ENCODE peak calls at places on chromosomes 11 and 22, in six cellular contexts. I is HEK293T; Y is aorta; C is activated CD4-positive, alpha-beta T cell treated with anti-CD3 and anti-CD28 coated beads, Interleukin-2, amount 50 U/mL, for 24 hours; L is NCI-H510A treated with DMSO at 0.1 percent for 48 hours; D is COR-L47. Q is an unnamed sample.

GRCh38 chr11:128421577-128421976 is 165.8 kb downstream of the ETS1 start:
- DNase-seq in I (no peak), Y (no peak), C (no peak), L (no peak), D (no peak), Q (no peak)

GRCh38 chr22:23305922-23306374 is 125.6 kb downstream of the BCR start:
- DNase-seq in I (no peak), Y (peak), C (no peak), L (peak), D (peak), Q (no peak)

GRCh38 chr11:118984825-118985224 is 13.1 kb upstream of the CENATAC start:
- DNase-seq in I (no peak), Y (no peak), C (no peak), L (no peak), D (no peak), Q (no peak)

GRCh38 chr11:65787649-65788622 is 1.1 kb downstream of the OVOL1 start:
- DNase-seq in I (no peak), Y (no peak), C (no peak), L (no peak), D (no peak), Q (peak)

GRCh38 chr11:44539971-44540370 is 25.5 kb upstream of the CD82 start:
- DNase-seq in I (no peak), Y (no peak), C (no peak), L (peak), D (peak), Q (no peak)

GRCh38 chr11:1292644-1293618 is 16.5 kb downstream of the TOLLIP start:
- DNase-seq in I (no peak), Y (peak), C (no peak), L (no peak), D (no peak), Q (no peak)

GRCh38 chr11:120184946-120185677 is 25.7 kb upstream of the OAF start:
- DNase-seq in I (no peak), Y (peak), C (no peak), L (no peak), D (no peak), Q (no peak)

GRCh38 chr11:17845431-17845881 is 110.9 kb downstream of the KCNC1 start:
- DNase-seq in I (no peak), Y (no peak), C (no peak), L (no peak), D (no peak), Q (no peak)

GRCh38 chr11:94722735-94723134 is 45.4 kb upstream of the AMOTL1 start:
- DNase-seq in I (no peak), Y (no peak), C (no peak), L (no peak), D (no peak), Q (no peak)

GRCh38 chr11:1693327-1694063 is 3.5 kb upstream of the KRTAP5-6 start:
- DNase-seq in I (peak), Y (peak), C (peak), L (no peak), D (peak), Q (peak)

GRCh38 chr11:7657306-7658025 is 15.8 kb downstream of the CYB5R2 start:
- DNase-seq in I (peak), Y (no peak), C (no peak), L (peak), D (no peak), Q (no peak)

GRCh38 chr11:111798279-111798678 is 32.1 kb upstream of the PPP2R1B start:
- DNase-seq in I (no peak), Y (no peak), C (no peak), L (no peak), D (no peak), Q (no peak)

GRCh38 chr11:65316979-65317786 is 2.5 kb downstream of the CDC42EP2 start:
- DNase-seq in I (no peak), Y (peak), C (no peak), L (peak), D (peak), Q (no peak)

GRCh38 chr11:31509412-31510345 is at the start of the genes ELP4 and IMMP1L:
- DNase-seq in I (peak), Y (peak), C (peak), L (peak), D (peak), Q (peak)

GRCh38 chr11:2777871-2778629 is 78.3 kb upstream of the KCNQ1OT1 start:
- DNase-seq in I (no peak), Y (peak), C (no peak), L (no peak), D (peak), Q (no peak)

GRCh38 chr11:116219171-116219635 is 553.6 kb downstream of the BUD13 start:
- DNase-seq in I (no peak), Y (no peak), C (no peak), L (peak), D (peak), Q (no peak)

GRCh38 chr22:45572444-45572843 is 69.8 kb downstream of the FBLN1 start:
- DNase-seq in I (no peak), Y (peak), C (no peak), L (no peak), D (no peak), Q (no peak)

GRCh38 chr22:44217346-44217745 is 36.6 kb downstream of the PARVG start:
- DNase-seq in I (no peak), Y (no peak), C (no peak), L (no peak), D (no peak), Q (no peak)

GRCh38 chr22:40076702-40077645 is 82.2 kb downstream of the FAM83F start:
- DNase-seq in I (no peak), Y (no peak), C (no peak), L (no peak), D (no peak), Q (no peak)

GRCh38 chr11:74330065-74330858 is 18.8 kb upstream of the P4HA3 start:
- DNase-seq in I (no peak), Y (no peak), C (no peak), L (no peak), D (no peak), Q (no peak)

GRCh38 chr22:41603873-41604332 is 14.3 kb upstream of the PMM1 start:
- DNase-seq in I (no peak), Y (no peak), C (no peak), L (no peak), D (no peak), Q (no peak)

GRCh38 chr11:71214553-71215371 is 37.6 kb downstream of the SHANK2 start:
- DNase-seq in I (no peak), Y (peak), C (no peak), L (no peak), D (no peak), Q (no peak)

GRCh38 chr11:70721006-70721405 is 322.7 kb downstream of the CTTN start:
- DNase-seq in I (no peak), Y (no peak), C (no peak), L (no peak), D (no peak), Q (no peak)

GRCh38 chr22:26483043-26483438 is 542 bp downstream of the HPS4 start:
- DNase-seq in I (no peak), Y (no peak), C (no peak), L (no peak), D (no peak), Q (no peak)

GRCh38 chr11:69918938-69919650 is 99.9 kb upstream of the FGF3 start:
- DNase-seq in I (peak), Y (peak), C (peak), L (no peak), D (peak), Q (peak)

GRCh38 chr22:22938672-22939536 is 51.3 kb downstream of the IGLL5 start:
- DNase-seq in I (no peak), Y (peak), C (no peak), L (no peak), D (no peak), Q (no peak)